ENCODE peak calls at places on chromosome 13, in eight cellular contexts. W is GM23248, N is GM23338, F is PC-3, Q is HCT116, V is hepatocyte, T is MM.1S, A is neural progenitor cell. R is an unnamed sample.

GRCh38 chr13:29943301-29944085 is 93.1 kb upstream of the UBL3 start:
- DNase-seq in W (no peak), N (peak), F (no peak), Q (no peak), V (no peak), T (no peak), A (no peak), R (no peak)

GRCh38 chr13:113123226-113124150 is 889 bp downstream of the F10 start:
- DNase-seq in W (peak), N (peak), F (no peak), Q (no peak), V (no peak), T (no peak), A (no peak), R (no peak)

GRCh38 chr13:40922437-40923040 is 96.6 kb downstream of the ELF1 start:
- DNase-seq in W (no peak), N (peak), F (no peak), Q (no peak), V (peak), T (no peak), A (peak), R (no peak)

GRCh38 chr13:22789916-22790315 is 390.9 kb upstream of the SGCG start:
- DNase-seq in W (no peak), N (no peak), F (no peak), Q (no peak), V (no peak), T (no peak), A (no peak), R (no peak)

GRCh38 chr13:88071371-88071770 is 400.2 kb downstream of the SLITRK5 start:
- DNase-seq in W (no peak), N (no peak), F (no peak), Q (no peak), V (no peak), T (peak), A (no peak), R (no peak)

GRCh38 chr13:94435604-94436226 is 43.8 kb downstream of the DCT start:
- DNase-seq in W (peak), N (peak), F (peak), Q (peak), V (peak), T (peak), A (peak), R (peak)

GRCh38 chr13:40024962-40025714 is 369.7 kb downstream of the COG6 start:
- DNase-seq in W (no peak), N (no peak), F (no peak), Q (no peak), V (no peak), T (no peak), A (no peak), R (no peak)

GRCh38 chr13:25973085-25973484 is 78.7 kb downstream of the SHISA2 start:
- DNase-seq in W (no peak), N (peak), F (no peak), Q (no peak), V (no peak), T (no peak), A (peak), R (no peak)

GRCh38 chr13:25902946-25903345 is 148.9 kb downstream of the SHISA2 start:
- DNase-seq in W (no peak), N (no peak), F (no peak), Q (no peak), V (no peak), T (peak), A (no peak), R (no peak)

GRCh38 chr13:78829821-78830220 is 170.9 kb upstream of the OBI1 start:
- DNase-seq in W (no peak), N (no peak), F (no peak), Q (no peak), V (no peak), T (no peak), A (no peak), R (no peak)

GRCh38 chr13:106103779-106104178 is 431.7 kb downstream of the EFNB2 start:
- DNase-seq in W (peak), N (no peak), F (peak), Q (peak), V (peak), T (no peak), A (no peak), R (no peak)

GRCh38 chr13:57634829-57635165 is 3.3 kb downstream of the PCDH17 start:
- DNase-seq in W (no peak), N (peak), F (no peak), Q (no peak), V (peak), T (no peak), A (peak), R (no peak)

GRCh38 chr13:57632276-57633140 is 964 bp downstream of the PCDH17 start:
- DNase-seq in W (no peak), N (peak), F (no peak), Q (no peak), V (peak), T (no peak), A (peak), R (no peak)

GRCh38 chr13:57633141-57633949 is 1.8 kb downstream of the PCDH17 start:
- DNase-seq in W (peak), N (peak), F (no peak), Q (no peak), V (peak), T (no peak), A (peak), R (no peak)

GRCh38 chr13:57635541-57635940 is 4.0 kb downstream of the PCDH17 start:
- DNase-seq in W (no peak), N (no peak), F (no peak), Q (no peak), V (no peak), T (no peak), A (no peak), R (no peak)

GRCh38 chr13:57633950-57634828 is 2.6 kb downstream of the PCDH17 start:
- DNase-seq in W (no peak), N (peak), F (no peak), Q (no peak), V (peak), T (no peak), A (peak), R (no peak)
- TF ChIP-seq EZH2phosphoT487 in W (no peak), N (peak), F (no peak), Q (no peak), V (no peak), T (no peak), A (peak), R (no peak)

DNA sequence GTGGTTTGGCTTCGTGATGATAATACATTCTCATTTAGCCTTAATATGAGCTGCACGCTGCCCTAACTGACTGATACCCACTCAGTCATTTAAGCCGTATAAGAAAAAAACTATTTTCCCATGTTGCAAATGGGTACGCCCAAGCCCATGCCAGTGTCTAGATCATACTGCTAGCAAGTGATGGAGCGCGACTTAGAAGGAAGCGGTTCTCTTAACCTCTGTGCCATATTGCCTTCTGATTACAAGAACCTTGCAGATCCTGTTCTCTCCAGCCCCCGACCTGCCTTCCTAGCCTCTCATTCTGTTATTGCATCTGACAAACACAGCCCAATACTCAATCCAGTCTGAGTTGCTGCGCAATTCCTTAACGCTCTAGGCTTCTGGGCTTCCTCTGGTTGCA is 603 bp downstream of the GPALPP1 start:
- DNase-seq in W (peak), N (peak), F (no peak), Q (no peak), V (peak), T (no peak), A (no peak), R (peak)
- TF ChIP-seq EZH2phosphoT487 in W (no peak), N (no peak), F (no peak), Q (no peak), V (no peak), T (no peak), A (no peak), R (no peak)

DNA sequence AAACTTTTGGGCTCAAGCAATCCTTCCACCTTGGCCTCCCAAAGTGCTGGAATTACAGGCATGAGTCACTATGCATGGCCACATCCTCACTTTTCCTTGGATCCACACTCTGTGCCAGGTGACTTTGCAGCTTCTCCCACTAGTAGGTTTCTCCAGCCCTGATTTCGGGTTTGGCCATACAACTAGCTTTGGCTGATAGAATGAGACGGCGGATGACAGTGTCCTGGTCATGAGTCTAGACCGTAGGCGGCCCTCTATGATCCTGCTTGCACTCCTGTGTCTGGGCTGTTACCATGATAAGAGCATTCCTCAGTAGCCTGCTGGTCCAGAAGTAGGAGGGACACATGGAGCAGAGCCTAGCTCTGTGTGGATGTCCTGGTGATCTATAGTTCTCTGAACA is 112.5 kb upstream of the KL start:
- DNase-seq in W (peak), N (no peak), F (peak), Q (no peak), V (no peak), T (no peak), A (no peak), R (no peak)
- TF ChIP-seq EZH2phosphoT487 in W (no peak), N (no peak), F (no peak), Q (no peak), V (no peak), T (no peak), A (no peak), R (no peak)

GRCh38 chr13:73715114-73715909 is 418.9 kb downstream of the KLF12 start:
- DNase-seq in W (no peak), N (no peak), F (no peak), Q (no peak), V (no peak), T (peak), A (no peak), R (no peak)
- TF ChIP-seq EZH2phosphoT487 in W (no peak), N (no peak), F (no peak), Q (no peak), V (no peak), T (no peak), A (no peak), R (no peak)

R was measured in OCI-LY7.